ENCODE peak calls at places on chromosome 10, in eight cellular contexts. B is HL-60; D is fibroblast of lung; S is astrocyte of the spinal cord; A is neural crest cell; H is cardiac muscle cell; R is CD4-positive, alpha-beta T cell; I is brain microvascular endothelial cell. K is an unnamed sample.

GRCh38 chr10:67141300-67141699 is 215.5 kb downstream of the LRRTM3 start:
- DNase-seq in B (no peak), D (no peak), S (no peak), A (no peak), H (no peak), R (no peak), I (no peak), K (no peak)

GRCh38 chr10:78914502-78915330 is 154.1 kb upstream of the ZMIZ1 start:
- DNase-seq in B (no peak), D (peak; percentile 72), S (no peak), A (no peak), H (no peak), R (no peak), I (no peak), K (no peak)

GRCh38 chr10:7506571-7506970 is 95.7 kb upstream of the SFMBT2 start:
- DNase-seq in B (no peak), D (no peak), S (no peak), A (no peak), H (no peak), R (no peak), I (no peak), K (no peak)

GRCh38 chr10:44030132-44030531 is 354.8 kb downstream of the CXCL12 start:
- DNase-seq in B (no peak), D (no peak), S (no peak), A (no peak), H (no peak), R (no peak), I (no peak), K (no peak)

GRCh38 chr10:126525326-126525725 is 137.0 kb upstream of the ADAM12 start:
- DNase-seq in B (no peak), D (no peak), S (no peak), A (no peak), H (peak; percentile 53), R (no peak), I (no peak), K (no peak)

GRCh38 chr10:8054498-8055407 is at the start of gene GATA3:
- DNase-seq in B (no peak), D (peak; percentile 81), S (peak; percentile 63), A (no peak), H (peak; percentile 82), R (peak; percentile 86), I (no peak), K (peak; percentile 51)

GRCh38 chr10:23370106-23370505 is 25.5 kb upstream of the C10orf67 start:
- DNase-seq in B (no peak), D (peak; percentile 19), S (no peak), A (no peak), H (no peak), R (no peak), I (no peak), K (no peak)

GRCh38 chr10:92079003-92079402 is 155.4 kb downstream of the BTAF1 start:
- DNase-seq in B (no peak), D (no peak), S (no peak), A (no peak), H (no peak), R (no peak), I (no peak), K (no peak)

GRCh38 chr10:12768156-12768731 is 233.3 kb downstream of the CCDC3 start:
- DNase-seq in B (no peak), D (peak; percentile 79), S (peak; percentile 77), A (no peak), H (no peak), R (no peak), I (peak; percentile 76), K (peak; percentile 41)

GRCh38 chr10:78981257-78981969 is 87.4 kb upstream of the ZMIZ1 start:
- DNase-seq in B (no peak), D (no peak), S (no peak), A (no peak), H (no peak), R (no peak), I (no peak), K (no peak)

GRCh38 chr10:48449501-48450232 is 143.2 kb downstream of the MAPK8 start:
- DNase-seq in B (no peak), D (no peak), S (no peak), A (no peak), H (no peak), R (no peak), I (no peak), K (no peak)

GRCh38 chr10:11603741-11604140 is 7.7 kb downstream of the USP6NL start:
- DNase-seq in B (no peak), D (no peak), S (no peak), A (no peak), H (no peak), R (no peak), I (no peak), K (no peak)

GRCh38 chr10:110137142-110137545 is 70.3 kb upstream of the MXI1 start:
- DNase-seq in B (peak; percentile 84), D (peak; percentile 60), S (peak; percentile 77), A (no peak), H (peak; percentile 73), R (no peak), I (peak; percentile 67), K (no peak)

GRCh38 chr10:100735345-100736143 is 9.8 kb upstream of the PAX2 start:
- DNase-seq in B (no peak), D (no peak), S (no peak), A (no peak), H (peak; percentile 61), R (no peak), I (no peak), K (no peak)

GRCh38 chr10:4883079-4883739 is 57.2 kb downstream of the AKR1E2 start:
- DNase-seq in B (no peak), D (peak; percentile 84), S (peak; percentile 15), A (no peak), H (no peak), R (no peak), I (no peak), K (peak; percentile 26)

DNA sequence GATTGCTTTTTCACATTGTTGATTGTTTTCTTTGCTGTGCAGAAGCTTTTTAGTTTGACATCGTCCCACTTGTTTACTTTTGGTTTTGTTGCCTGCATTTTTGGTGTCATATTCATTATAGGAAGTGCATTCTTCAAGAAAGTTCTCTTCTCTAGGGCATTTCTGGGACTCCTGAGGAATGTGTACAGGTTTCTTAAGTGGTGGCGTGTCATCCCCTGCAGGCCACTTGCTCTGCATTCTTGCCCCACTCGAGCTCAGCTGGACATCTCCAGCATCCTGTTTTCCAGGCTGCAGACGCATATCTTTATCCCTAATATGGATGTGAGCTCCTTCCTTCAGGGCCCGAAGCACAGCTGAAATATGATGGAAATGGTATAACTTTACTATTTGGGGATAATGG is 255.6 kb upstream of the HABP2 start:
- DNase-seq in B (no peak), D (peak; percentile 61), S (peak; percentile 41), A (no peak), H (no peak), R (no peak), I (peak; percentile 51), K (peak; percentile 12)
- TF ChIP-seq CTCF in B (no peak), D (no peak), S (peak; percentile 28), A (no peak), H (no peak), R (no peak), I (peak; percentile 14), K (no peak)

GRCh38 chr10:96491303-96491702 is 22.4 kb downstream of the TLL2 start:
- DNase-seq in B (no peak), D (no peak), S (no peak), A (no peak), H (no peak), R (no peak), I (no peak), K (no peak)
- TF ChIP-seq CTCF in B (no peak), D (no peak), S (peak; percentile 14), A (peak; percentile 41), H (no peak), R (no peak), I (peak; percentile 25), K (peak; percentile 33)

DNA sequence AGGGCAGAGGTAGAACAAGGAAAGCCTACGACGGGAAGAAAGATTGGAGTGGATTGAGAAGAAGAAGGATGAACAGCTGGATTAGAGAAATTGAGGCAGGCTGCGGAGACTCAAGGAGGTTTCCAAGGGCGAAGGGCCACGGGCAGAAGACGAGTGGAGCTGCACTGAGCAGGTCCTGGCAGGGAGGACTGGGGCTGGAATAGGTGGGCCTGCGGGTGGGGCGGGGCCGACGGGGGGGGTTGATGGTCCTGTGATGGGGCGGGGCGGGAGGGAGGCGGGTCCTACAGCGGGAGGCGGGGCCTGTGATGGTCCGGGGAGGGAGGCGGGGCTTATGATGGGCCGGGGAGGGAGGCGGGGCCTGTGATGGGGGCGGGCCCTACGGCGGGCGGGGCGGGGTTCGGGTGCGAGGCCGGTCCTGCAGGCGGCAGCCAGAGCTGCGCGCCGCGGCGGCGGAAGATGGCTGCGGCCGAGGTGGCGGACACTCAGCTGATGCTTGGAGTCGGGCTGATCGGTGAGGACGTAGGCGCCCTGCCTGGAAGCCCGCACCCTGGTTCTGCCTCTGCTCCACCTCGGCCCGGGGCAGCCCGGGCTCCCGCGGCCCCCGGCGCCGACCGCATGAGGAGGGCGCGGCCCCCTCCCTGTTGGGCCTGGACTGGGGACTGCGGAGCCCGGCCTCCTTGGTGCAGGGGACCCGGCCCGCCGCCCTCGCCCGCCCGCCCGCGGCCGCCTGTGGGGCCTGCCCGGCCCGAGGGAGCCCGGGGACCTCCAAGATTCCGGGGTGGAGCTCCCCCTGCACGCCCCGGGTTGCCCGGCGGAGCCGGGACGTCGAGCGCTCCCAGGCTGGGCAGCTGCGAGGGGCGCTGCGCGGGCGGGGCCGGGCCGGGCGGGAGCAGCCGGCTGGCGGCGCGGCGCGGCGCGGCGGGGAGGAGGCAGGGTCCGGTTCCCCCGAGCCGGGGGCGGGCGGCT is at the start of gene DENND10:
- DNase-seq in B (peak; percentile 66), D (peak; percentile 70), S (peak; percentile 81), A (peak; percentile 71), H (peak; percentile 91), R (peak; percentile 51), I (peak; percentile 64), K (no peak)
- TF ChIP-seq CTCF in B (no peak), D (no peak), S (no peak), A (no peak), H (no peak), R (no peak), I (no peak), K (no peak)

GRCh38 chr10:84108797-84109196 is 30.5 kb upstream of the GHITM start:
- DNase-seq in B (no peak), D (no peak), S (no peak), A (no peak), H (no peak), R (no peak), I (no peak), K (no peak)

GRCh38 chr10:84117683-84118394 is 21.5 kb upstream of the GHITM start:
- DNase-seq in B (no peak), D (no peak), S (no peak), A (no peak), H (no peak), R (no peak), I (no peak), K (peak; percentile 37)

GRCh38 chr10:84118395-84119006 is 20.8 kb upstream of the GHITM start:
- DNase-seq in B (no peak), D (no peak), S (no peak), A (no peak), H (no peak), R (no peak), I (no peak), K (no peak)

DNA sequence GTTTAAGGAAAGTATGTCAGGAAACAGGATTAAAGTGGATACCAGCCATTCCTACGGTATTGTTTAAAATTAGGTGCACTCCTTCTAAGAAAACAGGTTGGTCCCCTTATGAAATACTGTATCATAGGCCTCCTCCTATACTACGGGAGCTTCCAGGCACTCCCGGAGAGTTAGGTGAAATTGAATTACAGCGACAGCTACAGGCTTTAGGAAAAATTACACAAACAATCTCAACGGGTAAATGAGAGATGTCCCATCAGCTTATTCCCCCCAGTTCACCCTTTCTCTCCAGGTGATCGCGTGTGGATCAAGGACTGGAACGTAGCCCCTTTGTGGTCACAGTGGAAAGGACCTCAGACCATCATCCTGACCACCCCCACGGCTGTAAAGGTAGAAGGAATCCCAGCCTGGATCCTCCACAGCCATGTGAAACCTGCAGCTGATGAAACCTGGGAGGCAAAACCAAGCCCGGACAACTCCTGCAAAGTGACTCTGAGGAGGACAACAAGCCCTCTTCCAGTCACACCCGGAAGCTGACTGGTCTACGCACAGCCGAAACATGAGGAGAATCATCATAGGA is 25.1 kb upstream of the GHITM start:
- DNase-seq in B (no peak), D (no peak), S (no peak), A (no peak), H (peak; percentile 17), R (no peak), I (no peak), K (no peak)
- TF ChIP-seq CTCF in B (no peak), D (no peak), S (peak; percentile 25), A (peak; percentile 49), H (peak; percentile 40), R (no peak), I (peak; percentile 30), K (peak; percentile 44)